ENCODE peak calls at places on chromosomes 12 and 14, in four cellular contexts. U is IMR-90, A is K562, R is GM12878. J is an unnamed sample.
A peak's percentile ranks its signal among the peaks of the same experiment; 100 is the strongest.

GRCh38 chr12:46661161-46661845 is 164.5 kb downstream of the SLC38A4 start:
- DNase-seq in U (peak; percentile 95), A (no peak), R (peak; percentile 48), J (peak; percentile 94)

GRCh38 chr12:94961413-94961812 is 42.1 kb downstream of the NDUFA12 start:
- DNase-seq in U (no peak), R (no peak), A (no peak), J (no peak)

GRCh38 chr14:104819361-104819771 is 18.5 kb downstream of the ZBTB42 start:
- DNase-seq in R (no peak), A (no peak), U (no peak), J (no peak)

GRCh38 chr14:100131181-100131580 is 28.3 kb downstream of the DEGS2 start:
- DNase-seq in U (no peak), A (no peak), R (no peak), J (no peak)

GRCh38 chr12:43289412-43289811 is 262.6 kb downstream of the ADAMTS20 start:
- DNase-seq in R (no peak), A (no peak), U (peak; percentile 34), J (peak; percentile 57)

GRCh38 chr14:100031506-100032281 is 33.5 kb upstream of the EVL start:
- DNase-seq in A (no peak), R (no peak), U (peak; percentile 99), J (peak; percentile 84)

GRCh38 chr12:111445311-111446043 is 39.8 kb downstream of the SH2B3 start:
- DNase-seq in U (no peak), A (no peak), R (no peak), J (no peak)

GRCh38 chr12:71955946-71956345 is 17.3 kb downstream of the TPH2 start:
- DNase-seq in U (peak; percentile 89), A (no peak), R (no peak), J (no peak)

GRCh38 chr12:65490193-65490592 is 211.7 kb downstream of the MSRB3 start:
- DNase-seq in A (no peak), U (no peak), R (no peak), J (peak; percentile 19)

GRCh38 chr12:124842073-124842749 is 21.5 kb downstream of the SCARB1 start:
- DNase-seq in R (no peak), U (no peak), A (no peak), J (no peak)

GRCh38 chr12:56518570-56518969 is 3.0 kb upstream of the RBMS2 start:
- DNase-seq in A (no peak), U (peak; percentile 66), R (no peak), J (peak; percentile 26)

GRCh38 chr14:48536318-48536717 is 860.9 kb upstream of the MDGA2 start:
- DNase-seq in U (no peak), R (no peak), A (no peak), J (no peak)
- TF ChIP-seq FOS in U (no peak), R (no peak), A (no peak), J (no peak)

GRCh38 chr14:103724116-103724515 is 8.5 kb downstream of the ZFYVE21 start:
- DNase-seq in R (no peak), U (peak; percentile 36), A (no peak), J (peak; percentile 21)

GRCh38 chr14:103723176-103724081 is 7.8 kb downstream of the ZFYVE21 start:
- DNase-seq in R (no peak), U (no peak), A (no peak), J (no peak)

GRCh38 chr14:103718572-103718971 is 3.0 kb downstream of the ZFYVE21 start:
- DNase-seq in A (no peak), R (no peak), U (peak; percentile 87), J (no peak)

GRCh38 chr14:103719766-103720165 is 4.2 kb downstream of the ZFYVE21 start:
- DNase-seq in R (no peak), A (no peak), U (no peak), J (no peak)

DNA sequence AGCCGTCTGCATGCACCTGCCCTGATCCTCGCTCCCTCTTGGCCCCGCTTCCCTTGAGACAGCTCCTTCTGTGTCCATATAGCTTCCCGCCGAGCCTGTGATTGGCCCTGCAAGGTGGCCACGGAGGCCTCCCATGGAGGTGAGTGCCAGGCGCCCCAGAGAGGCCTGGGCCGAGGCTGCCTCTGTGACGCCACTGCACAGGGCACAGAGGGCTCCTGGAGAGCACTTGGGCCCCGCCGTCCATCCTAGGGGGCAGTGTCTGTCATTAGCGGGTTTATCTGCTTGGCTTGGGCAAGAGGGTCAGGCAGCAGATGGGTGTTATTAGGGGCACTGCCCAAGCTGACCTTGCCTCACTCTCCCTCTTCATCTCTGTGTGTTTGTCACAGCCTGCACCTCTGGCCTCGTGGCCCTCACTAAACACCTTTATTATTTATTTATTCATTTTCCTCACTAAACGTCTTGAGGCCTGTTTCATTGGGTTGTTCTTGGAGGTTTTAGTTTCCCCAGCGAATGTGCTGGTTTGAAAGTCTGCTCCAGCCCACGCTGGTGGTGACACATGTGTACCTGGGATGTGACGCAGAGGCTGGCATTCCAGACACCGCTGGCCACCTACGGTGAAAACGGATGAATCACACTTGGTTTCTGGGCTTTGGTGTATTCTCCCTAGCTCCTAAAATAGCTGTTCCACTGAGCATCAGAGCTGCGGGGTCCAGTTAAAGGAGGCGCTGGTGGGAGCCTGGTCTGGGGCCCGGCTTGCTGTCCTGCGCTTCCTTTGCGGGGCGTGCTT is 5.9 kb downstream of the ZFYVE21 start:
- DNase-seq in A (no peak), U (peak; percentile 47), R (no peak), J (no peak)
- TF ChIP-seq FOS in A (no peak), U (peak; percentile 51), R (no peak), J (no peak)

GRCh38 chr14:69612759-69613145 is 1.4 kb downstream of the SUSD6 start:
- DNase-seq in R (no peak), A (no peak), U (no peak), J (no peak)
- TF ChIP-seq FOS in R (no peak), A (no peak), U (no peak), J (no peak)

DNA sequence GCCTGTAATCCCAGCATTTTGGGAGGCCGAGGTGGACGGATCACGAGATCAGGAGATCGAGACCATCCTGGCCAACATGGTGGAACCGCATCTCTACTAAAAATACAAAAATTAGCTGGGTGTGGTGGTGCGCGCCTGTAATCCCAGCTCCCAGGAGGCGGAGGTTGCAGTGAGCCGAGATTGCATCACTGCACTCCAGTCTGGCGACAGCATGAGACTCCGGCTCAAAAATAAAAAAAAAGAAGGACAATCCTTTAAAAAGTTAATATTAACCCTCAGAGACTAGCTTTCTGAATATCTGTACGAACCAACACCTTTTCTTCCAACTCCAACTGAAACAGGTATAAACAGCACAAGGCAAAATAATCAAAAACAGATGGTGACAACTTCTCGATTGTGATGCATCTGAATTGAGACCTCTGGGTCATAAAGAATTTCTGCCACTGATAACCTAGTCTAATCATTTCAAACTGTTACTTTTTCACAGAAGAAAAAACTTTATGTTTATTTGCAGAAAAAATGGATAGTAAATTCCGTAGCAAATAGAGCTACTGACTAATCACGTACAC is 27.8 kb downstream of the CLIP1 start:
- DNase-seq in R (no peak), U (no peak), A (no peak), J (no peak)
- TF ChIP-seq FOS in R (no peak), U (no peak), A (no peak), J (no peak)

J was measured in endothelial cell of umbilical vein.